ENCODE peak calls at places on chromosomes 11 and 22, in eight cellular contexts. One of them, this sample, is unnamed.

GRCh38 chr11:2521681-2522630 is 77.1 kb downstream of the KCNQ1 start:
- DNase-seq in adrenal gland: peak
- DNase-seq in choroid plexus epithelial cell: no peak
- DNase-seq in fibroblast of mammary gland: no peak
- DNase-seq in body of pancreas: peak
- DNase-seq in heart left ventricle: peak
- DNase-seq in small intestine: no peak
- DNase-seq in mesenchymal stem cell: no peak
- DNase-seq in this sample: peak

GRCh38 chr11:13939952-13940610 is 22.4 kb upstream of the SPON1 start:
- DNase-seq in adrenal gland: no peak
- DNase-seq in choroid plexus epithelial cell: no peak
- DNase-seq in fibroblast of mammary gland: no peak
- DNase-seq in body of pancreas: no peak
- DNase-seq in heart left ventricle: no peak
- DNase-seq in small intestine: no peak
- DNase-seq in mesenchymal stem cell: no peak
- DNase-seq in this sample: no peak

GRCh38 chr11:10443152-10443551 is 11.9 kb upstream of the AMPD3 start:
- DNase-seq in adrenal gland: no peak
- DNase-seq in choroid plexus epithelial cell: no peak
- DNase-seq in fibroblast of mammary gland: peak
- DNase-seq in body of pancreas: no peak
- DNase-seq in heart left ventricle: no peak
- DNase-seq in small intestine: no peak
- DNase-seq in mesenchymal stem cell: no peak
- DNase-seq in this sample: no peak

GRCh38 chr11:2774173-2775082 is 74.6 kb upstream of the KCNQ1OT1 start:
- DNase-seq in adrenal gland: peak
- DNase-seq in choroid plexus epithelial cell: no peak
- DNase-seq in fibroblast of mammary gland: no peak
- DNase-seq in body of pancreas: peak
- DNase-seq in heart left ventricle: peak
- DNase-seq in small intestine: no peak
- DNase-seq in mesenchymal stem cell: no peak
- DNase-seq in this sample: no peak

GRCh38 chr11:32438883-32439487 is 3.6 kb upstream of the WT1 start:
- DNase-seq in adrenal gland: no peak
- DNase-seq in choroid plexus epithelial cell: no peak
- DNase-seq in fibroblast of mammary gland: no peak
- DNase-seq in body of pancreas: no peak
- DNase-seq in heart left ventricle: no peak
- DNase-seq in small intestine: no peak
- DNase-seq in mesenchymal stem cell: peak
- DNase-seq in this sample: no peak

GRCh38 chr11:23403210-23404185 is 543.2 kb upstream of the CCDC179 start:
- DNase-seq in adrenal gland: no peak
- DNase-seq in choroid plexus epithelial cell: no peak
- DNase-seq in fibroblast of mammary gland: no peak
- DNase-seq in body of pancreas: no peak
- DNase-seq in heart left ventricle: no peak
- DNase-seq in small intestine: no peak
- DNase-seq in mesenchymal stem cell: no peak
- DNase-seq in this sample: no peak

GRCh38 chr11:65435330-65435931 is 12.8 kb downstream of the NEAT1 start:
- DNase-seq in adrenal gland: peak
- DNase-seq in choroid plexus epithelial cell: peak
- DNase-seq in fibroblast of mammary gland: peak
- DNase-seq in body of pancreas: peak
- DNase-seq in heart left ventricle: no peak
- DNase-seq in small intestine: no peak
- DNase-seq in mesenchymal stem cell: peak
- DNase-seq in this sample: no peak

GRCh38 chr11:77188912-77189491 is 61.0 kb downstream of the MYO7A start:
- DNase-seq in adrenal gland: no peak
- DNase-seq in choroid plexus epithelial cell: no peak
- DNase-seq in fibroblast of mammary gland: no peak
- DNase-seq in body of pancreas: no peak
- DNase-seq in heart left ventricle: no peak
- DNase-seq in small intestine: peak
- DNase-seq in mesenchymal stem cell: no peak
- DNase-seq in this sample: no peak

GRCh38 chr11:8219257-8220021 is 44.2 kb downstream of the LMO1 start:
- DNase-seq in adrenal gland: peak
- DNase-seq in choroid plexus epithelial cell: peak
- DNase-seq in fibroblast of mammary gland: peak
- DNase-seq in body of pancreas: peak
- DNase-seq in heart left ventricle: peak
- DNase-seq in small intestine: peak
- DNase-seq in mesenchymal stem cell: peak
- DNase-seq in this sample: peak

GRCh38 chr11:8061555-8062428 is 19.2 kb upstream of the TUB start:
- DNase-seq in adrenal gland: no peak
- DNase-seq in choroid plexus epithelial cell: no peak
- DNase-seq in fibroblast of mammary gland: no peak
- DNase-seq in body of pancreas: no peak
- DNase-seq in heart left ventricle: no peak
- DNase-seq in small intestine: no peak
- DNase-seq in mesenchymal stem cell: no peak
- DNase-seq in this sample: no peak

GRCh38 chr11:79052539-79052938 is 388.3 kb downstream of the TENM4 start:
- DNase-seq in adrenal gland: no peak
- DNase-seq in choroid plexus epithelial cell: peak
- DNase-seq in fibroblast of mammary gland: no peak
- DNase-seq in body of pancreas: no peak
- DNase-seq in heart left ventricle: no peak
- DNase-seq in small intestine: no peak
- DNase-seq in mesenchymal stem cell: no peak
- DNase-seq in this sample: peak

GRCh38 chr22:23109441-23109978 is 32.3 kb downstream of the RSPH14 start:
- DNase-seq in adrenal gland: no peak
- DNase-seq in choroid plexus epithelial cell: no peak
- DNase-seq in fibroblast of mammary gland: no peak
- DNase-seq in body of pancreas: no peak
- DNase-seq in heart left ventricle: no peak
- DNase-seq in small intestine: no peak
- DNase-seq in mesenchymal stem cell: no peak
- DNase-seq in this sample: no peak

GRCh38 chr11:7571640-7572000 is 57.8 kb downstream of the PPFIBP2 start:
- DNase-seq in adrenal gland: peak
- DNase-seq in choroid plexus epithelial cell: peak
- DNase-seq in fibroblast of mammary gland: peak
- DNase-seq in body of pancreas: peak
- DNase-seq in heart left ventricle: peak
- DNase-seq in small intestine: peak
- DNase-seq in mesenchymal stem cell: peak
- DNase-seq in this sample: peak

GRCh38 chr11:65524010-65524746 is 705 bp upstream of the SCYL1 start:
- DNase-seq in adrenal gland: peak
- DNase-seq in choroid plexus epithelial cell: no peak
- DNase-seq in fibroblast of mammary gland: no peak
- DNase-seq in body of pancreas: peak
- DNase-seq in heart left ventricle: peak
- DNase-seq in small intestine: no peak
- DNase-seq in mesenchymal stem cell: no peak
- DNase-seq in this sample: peak

GRCh38 chr22:31530816-31531180 is 34.5 kb downstream of the SFI1 start:
- DNase-seq in adrenal gland: no peak
- DNase-seq in choroid plexus epithelial cell: peak
- DNase-seq in fibroblast of mammary gland: no peak
- DNase-seq in body of pancreas: no peak
- DNase-seq in heart left ventricle: no peak
- DNase-seq in small intestine: no peak
- DNase-seq in mesenchymal stem cell: peak
- DNase-seq in this sample: no peak

GRCh38 chr11:64546176-64546575 is 44.8 kb upstream of the SLC22A12 start:
- DNase-seq in adrenal gland: no peak
- DNase-seq in choroid plexus epithelial cell: no peak
- DNase-seq in fibroblast of mammary gland: no peak
- DNase-seq in body of pancreas: no peak
- DNase-seq in heart left ventricle: no peak
- DNase-seq in small intestine: no peak
- DNase-seq in mesenchymal stem cell: no peak
- DNase-seq in this sample: no peak

GRCh38 chr11:70064726-70065317 is 13.3 kb upstream of the ANO1 start:
- DNase-seq in adrenal gland: no peak
- DNase-seq in choroid plexus epithelial cell: no peak
- DNase-seq in fibroblast of mammary gland: no peak
- DNase-seq in body of pancreas: no peak
- DNase-seq in heart left ventricle: no peak
- DNase-seq in small intestine: no peak
- DNase-seq in mesenchymal stem cell: no peak
- DNase-seq in this sample: peak

GRCh38 chr11:9639099-9639498 is 24.8 kb upstream of the SWAP70 start:
- DNase-seq in adrenal gland: peak
- DNase-seq in choroid plexus epithelial cell: no peak
- DNase-seq in fibroblast of mammary gland: no peak
- DNase-seq in body of pancreas: peak
- DNase-seq in heart left ventricle: peak
- DNase-seq in small intestine: peak
- DNase-seq in mesenchymal stem cell: no peak
- DNase-seq in this sample: peak

GRCh38 chr11:74463216-74463615 is 4.1 kb downstream of the KCNE3 start:
- DNase-seq in adrenal gland: no peak
- DNase-seq in choroid plexus epithelial cell: no peak
- DNase-seq in fibroblast of mammary gland: no peak
- DNase-seq in body of pancreas: no peak
- DNase-seq in heart left ventricle: no peak
- DNase-seq in small intestine: no peak
- DNase-seq in mesenchymal stem cell: no peak
- DNase-seq in this sample: no peak
- H3K4me3 ChIP-seq in adrenal gland: no peak
- H3K4me3 ChIP-seq in choroid plexus epithelial cell: no peak
- H3K4me3 ChIP-seq in fibroblast of mammary gland: no peak
- H3K4me3 ChIP-seq in body of pancreas: no peak
- H3K4me3 ChIP-seq in heart left ventricle: no peak
- H3K4me3 ChIP-seq in small intestine: no peak
- H3K4me3 ChIP-seq in mesenchymal stem cell: no peak
- H3K4me3 ChIP-seq in this sample: no peak

DNA sequence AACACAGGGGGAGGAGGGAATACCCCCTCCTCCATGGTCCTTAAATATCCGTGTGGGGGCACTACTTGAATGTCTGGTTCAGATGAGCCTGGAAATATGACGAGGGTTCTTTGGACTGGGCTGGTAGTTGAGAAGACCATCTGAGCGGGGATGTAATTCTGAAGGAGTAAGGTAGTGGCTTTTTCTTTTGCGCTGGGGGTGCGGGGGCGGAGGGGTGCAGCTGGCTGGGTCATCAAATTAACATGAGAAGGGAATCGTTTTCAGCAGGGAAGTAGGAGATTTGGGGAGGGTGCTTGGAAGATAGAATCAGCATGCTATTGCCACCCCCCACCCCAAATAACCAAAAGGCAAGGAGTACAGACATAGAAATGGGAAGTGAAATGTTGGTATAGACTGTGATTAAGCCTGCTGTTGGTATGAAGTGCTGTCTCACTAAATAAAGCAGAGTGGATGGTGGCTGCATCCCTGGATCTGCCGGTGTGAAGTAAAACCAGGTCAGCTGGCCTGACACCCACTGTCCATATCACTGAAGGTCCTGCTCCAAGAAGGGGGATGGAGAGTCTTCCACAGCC is 121.9 kb upstream of the HSD17B12 start:
- DNase-seq in adrenal gland: no peak
- DNase-seq in choroid plexus epithelial cell: no peak
- DNase-seq in fibroblast of mammary gland: no peak
- DNase-seq in body of pancreas: no peak
- DNase-seq in heart left ventricle: no peak
- DNase-seq in small intestine: no peak
- DNase-seq in mesenchymal stem cell: no peak
- DNase-seq in this sample: no peak
- H3K4me3 ChIP-seq in adrenal gland: no peak
- H3K4me3 ChIP-seq in choroid plexus epithelial cell: no peak
- H3K4me3 ChIP-seq in fibroblast of mammary gland: no peak
- H3K4me3 ChIP-seq in body of pancreas: no peak
- H3K4me3 ChIP-seq in heart left ventricle: no peak
- H3K4me3 ChIP-seq in small intestine: no peak
- H3K4me3 ChIP-seq in mesenchymal stem cell: no peak
- H3K4me3 ChIP-seq in this sample: no peak

GRCh38 chr11:122599434-122599833 is 56.1 kb upstream of the UBASH3B start:
- DNase-seq in adrenal gland: no peak
- DNase-seq in choroid plexus epithelial cell: no peak
- DNase-seq in fibroblast of mammary gland: no peak
- DNase-seq in body of pancreas: no peak
- DNase-seq in heart left ventricle: no peak
- DNase-seq in small intestine: no peak
- DNase-seq in mesenchymal stem cell: no peak
- DNase-seq in this sample: no peak
- H3K4me3 ChIP-seq in adrenal gland: no peak
- H3K4me3 ChIP-seq in choroid plexus epithelial cell: no peak
- H3K4me3 ChIP-seq in fibroblast of mammary gland: no peak
- H3K4me3 ChIP-seq in body of pancreas: no peak
- H3K4me3 ChIP-seq in heart left ventricle: no peak
- H3K4me3 ChIP-seq in small intestine: no peak
- H3K4me3 ChIP-seq in mesenchymal stem cell: no peak
- H3K4me3 ChIP-seq in this sample: no peak

GRCh38 chr22:46040471-46041465 is 63.8 kb upstream of the WNT7B start:
- DNase-seq in adrenal gland: peak
- DNase-seq in choroid plexus epithelial cell: no peak
- DNase-seq in fibroblast of mammary gland: no peak
- DNase-seq in body of pancreas: peak
- DNase-seq in heart left ventricle: no peak
- DNase-seq in small intestine: no peak
- DNase-seq in mesenchymal stem cell: no peak
- DNase-seq in this sample: no peak

GRCh38 chr22:46042786-46043185 is 65.8 kb upstream of the WNT7B start:
- DNase-seq in adrenal gland: peak
- DNase-seq in choroid plexus epithelial cell: no peak
- DNase-seq in fibroblast of mammary gland: peak
- DNase-seq in body of pancreas: peak
- DNase-seq in heart left ventricle: no peak
- DNase-seq in small intestine: no peak
- DNase-seq in mesenchymal stem cell: no peak
- DNase-seq in this sample: no peak

GRCh38 chr22:46039531-46039930 is 62.6 kb upstream of the WNT7B start:
- DNase-seq in adrenal gland: no peak
- DNase-seq in choroid plexus epithelial cell: no peak
- DNase-seq in fibroblast of mammary gland: no peak
- DNase-seq in body of pancreas: no peak
- DNase-seq in heart left ventricle: no peak
- DNase-seq in small intestine: no peak
- DNase-seq in mesenchymal stem cell: no peak
- DNase-seq in this sample: no peak

GRCh38 chr22:46043339-46043738 is 66.4 kb upstream of the WNT7B start:
- DNase-seq in adrenal gland: peak
- DNase-seq in choroid plexus epithelial cell: no peak
- DNase-seq in fibroblast of mammary gland: peak
- DNase-seq in body of pancreas: peak
- DNase-seq in heart left ventricle: no peak
- DNase-seq in small intestine: no peak
- DNase-seq in mesenchymal stem cell: no peak
- DNase-seq in this sample: no peak

DNA sequence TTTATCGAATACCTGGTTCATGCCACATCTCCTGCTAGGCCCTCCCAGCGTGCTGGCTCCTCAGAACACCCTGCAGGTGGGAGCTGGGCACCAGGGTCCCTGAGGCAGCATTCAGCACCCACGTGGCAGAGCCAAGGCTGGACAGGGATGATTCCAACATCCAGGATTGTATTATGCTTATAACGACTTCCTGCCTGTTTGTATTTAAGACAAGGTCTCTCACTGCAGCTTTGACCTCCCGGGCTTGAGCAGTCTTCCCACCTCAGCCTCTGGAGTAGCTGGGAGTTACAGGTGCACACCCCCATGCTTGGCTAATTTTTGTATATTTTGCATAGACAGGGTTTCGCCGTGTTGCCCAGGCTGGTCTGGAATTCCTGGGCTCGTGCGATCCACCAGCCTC is 64.7 kb upstream of the WNT7B start:
- DNase-seq in adrenal gland: peak
- DNase-seq in choroid plexus epithelial cell: no peak
- DNase-seq in fibroblast of mammary gland: no peak
- DNase-seq in body of pancreas: peak
- DNase-seq in heart left ventricle: no peak
- DNase-seq in small intestine: no peak
- DNase-seq in mesenchymal stem cell: no peak
- DNase-seq in this sample: no peak
- H3K4me3 ChIP-seq in adrenal gland: no peak
- H3K4me3 ChIP-seq in choroid plexus epithelial cell: no peak
- H3K4me3 ChIP-seq in fibroblast of mammary gland: no peak
- H3K4me3 ChIP-seq in body of pancreas: no peak
- H3K4me3 ChIP-seq in heart left ventricle: no peak
- H3K4me3 ChIP-seq in small intestine: no peak
- H3K4me3 ChIP-seq in mesenchymal stem cell: no peak
- H3K4me3 ChIP-seq in this sample: no peak